ENCODE peak calls at places on chromosomes 11 and 22, in seven cellular contexts. S is frontal cortex; Q is left lobe of liver; Z is GM23338; D is stimulated activated naive B cell treated with anti-CD40 and anti-IgM and Interleukin-4, amounts not matched to agents 10 μg/mL and 1 μg/mL and 100 μg/mL, for 72 hours; J is A549; L is right cardiac atrium. R is an unnamed sample.
A peak's percentile ranks its signal among the peaks of the same experiment; 100 is the strongest.

GRCh38 chr11:19880088-19880345 is 167.4 kb downstream of the NAV2 start:
- DNase-seq in Q (no peak), J (no peak), Z (no peak), S (no peak), D (no peak), L (no peak), R (no peak)

GRCh38 chr22:49827853-49828598 is at the start of gene BRD1:
- DNase-seq in Q (peak; percentile 71), J (peak; percentile 51), D (peak; percentile 40), L (peak; percentile 73), S (peak; percentile 84), Z (peak; percentile 74), R (no peak)

GRCh38 chr11:70661763-70662501 is 263.6 kb downstream of the CTTN start:
- DNase-seq in D (no peak), Z (peak; percentile 85), Q (no peak), J (no peak), L (no peak), S (peak; percentile 47), R (peak; percentile 36)

GRCh38 chr22:44783581-44783980 is 31.2 kb downstream of the ARHGAP8 start:
- DNase-seq in Z (peak; percentile 36), Q (no peak), D (no peak), J (no peak), L (no peak), S (no peak), R (no peak)

GRCh38 chr11:32116668-32117067 is 25.8 kb downstream of the RCN1 start:
- DNase-seq in S (no peak), Q (no peak), Z (no peak), L (no peak), J (no peak), D (no peak), R (no peak)

GRCh38 chr22:30404307-30404706 is 7.5 kb downstream of the SEC14L2 start:
- DNase-seq in J (no peak), Q (peak; percentile 93), D (no peak), S (no peak), L (no peak), Z (no peak), R (no peak)

GRCh38 chr11:93329936-93330445 is 551 bp upstream of the DEUP1 start:
- DNase-seq in Z (peak; percentile 68), Q (no peak), J (no peak), L (no peak), D (no peak), S (no peak), R (no peak)

GRCh38 chr22:50257451-50258360 is 3.8 kb downstream of the MAPK12 start:
- DNase-seq in D (no peak), J (no peak), S (no peak), L (no peak), Q (peak; percentile 91), Z (no peak), R (no peak)

GRCh38 chr11:12100886-12101285 is 9.5 kb upstream of the MICAL2 start:
- DNase-seq in S (peak; percentile 59), D (no peak), L (peak; percentile 45), J (no peak), Z (no peak), Q (no peak), R (no peak)

GRCh38 chr22:37079668-37080171 is 28.2 kb downstream of the KCTD17 start:
- DNase-seq in L (no peak), J (no peak), Z (no peak), D (no peak), S (no peak), Q (no peak), R (no peak)

GRCh38 chr11:75525433-75526191 is at the start of gene GDPD5:
- DNase-seq in Q (peak; percentile 81), S (peak; percentile 97), J (peak; percentile 76), D (peak; percentile 76), L (peak; percentile 87), Z (peak; percentile 92), R (peak; percentile 99)

GRCh38 chr11:113189909-113190667 is 124.3 kb upstream of the TTC12 start:
- DNase-seq in L (peak; percentile 70), Q (no peak), S (no peak), Z (no peak), J (peak; percentile 53), D (no peak), R (no peak)

GRCh38 chr22:19855504-19856409 is 1.1 kb upstream of the GNB1L start:
- DNase-seq in Q (peak; percentile 76), S (no peak), D (peak; percentile 63), J (peak; percentile 70), Z (peak; percentile 71), L (peak; percentile 76), R (no peak)

GRCh38 chr11:79055866-79056632 is 384.8 kb downstream of the TENM4 start:
- DNase-seq in S (no peak), J (no peak), D (no peak), L (no peak), Z (peak; percentile 45), Q (no peak), R (no peak)